ENCODE peak calls at places on chromosomes 16 and 17, in nine cellular contexts. N is CD8-positive, alpha-beta memory T cell; D is HuH-7; O is NCI-H1092; P is H9; T is fibroblast of lung; Y is BJ; Q is activated CD8-positive, alpha-beta memory T cell treated with anti-CD3 and anti-CD28 coated beads for 4 hours; L is T-cell. R is an unnamed sample.

GRCh38 chr17:39744075-39744835 is 6.5 kb downstream of the GRB7 start:
- DNase-seq in N (no peak), D (no peak), O (no peak), P (no peak), T (no peak), Y (no peak), Q (no peak), L (no peak), R (no peak)

GRCh38 chr17:68674271-68674925 is 73.2 kb upstream of the FAM20A start:
- DNase-seq in N (no peak), D (no peak), O (no peak), P (no peak), T (no peak), Y (no peak), Q (no peak), L (no peak), R (no peak)

GRCh38 chr17:77332981-77333685 is 192.4 kb downstream of the SEC14L1 start:
- DNase-seq in N (no peak), D (no peak), O (no peak), P (no peak), T (peak; percentile 95), Y (peak; percentile 89), Q (no peak), L (no peak), R (no peak)

GRCh38 chr17:79621151-79621940 is 10.5 kb upstream of the RBFOX3 start:
- DNase-seq in N (no peak), D (no peak), O (no peak), P (peak; percentile 25), T (no peak), Y (no peak), Q (no peak), L (no peak), R (no peak)

GRCh38 chr16:55671974-55672280 is 16.1 kb downstream of the SLC6A2 start:
- DNase-seq in N (no peak), D (no peak), O (no peak), P (no peak), T (no peak), Y (no peak), Q (no peak), L (no peak), R (no peak)

GRCh38 chr16:70395345-70395901 is 43.5 kb downstream of the ST3GAL2 start:
- DNase-seq in N (peak; percentile 37), D (peak; percentile 97), O (no peak), P (peak; percentile 90), T (peak; percentile 23), Y (no peak), Q (peak; percentile 25), L (peak; percentile 45), R (peak; percentile 85)

GRCh38 chr17:40452921-40453378 is 9.7 kb downstream of the IGFBP4 start:
- DNase-seq in N (no peak), D (no peak), O (no peak), P (no peak), T (peak; percentile 64), Y (no peak), Q (no peak), L (no peak), R (no peak)

GRCh38 chr17:15343749-15344148 is 2.4 kb upstream of the TEKT3 start:
- DNase-seq in N (no peak), D (no peak), O (no peak), P (no peak), T (peak; percentile 69), Y (peak; percentile 15), Q (no peak), L (no peak), R (no peak)

GRCh38 chr17:81418710-81419332 is 23.6 kb downstream of the BAHCC1 start:
- DNase-seq in N (no peak), D (no peak), O (no peak), P (no peak), T (peak; percentile 51), Y (no peak), Q (no peak), L (no peak), R (no peak)

GRCh38 chr16:5216681-5217080 is 119.1 kb upstream of the EEF2KMT start:
- DNase-seq in N (no peak), D (no peak), O (no peak), P (no peak), T (no peak), Y (no peak), Q (no peak), L (no peak), R (no peak)

GRCh38 chr16:27387724-27388123 is 14.2 kb upstream of the IL21R start:
- DNase-seq in N (no peak), D (no peak), O (no peak), P (no peak), T (no peak), Y (no peak), Q (no peak), L (no peak), R (no peak)

GRCh38 chr17:81489012-81489968 is 23.3 kb downstream of the ACTG1 start:
- DNase-seq in N (no peak), D (no peak), O (no peak), P (peak; percentile 69), T (no peak), Y (no peak), Q (no peak), L (no peak), R (peak; percentile 62)

GRCh38 chr16:1093284-1094123 is 2.5 kb downstream of the C1QTNF8 start:
- DNase-seq in N (no peak), D (peak; percentile 51), O (no peak), P (peak; percentile 77), T (no peak), Y (no peak), Q (no peak), L (peak; percentile 10), R (peak; percentile 86)

GRCh38 chr16:11326084-11326736 is 19.0 kb upstream of the RMI2 start:
- DNase-seq in N (no peak), D (no peak), O (no peak), P (no peak), T (no peak), Y (no peak), Q (no peak), L (no peak), R (no peak)